ENCODE peak calls at places on chromosome 7, in five cellular contexts. B, N, M, A and L are unnamed samples.
A peak's percentile ranks its signal among the peaks of the same experiment; 100 is the strongest.

GRCh38 chr7:149285581-149285975 is 23.6 kb downstream of the ZNF783 start:
- DNase-seq in N (no peak), B (peak; percentile 13), A (peak; percentile 24), M (no peak), L (no peak)

GRCh38 chr7:143205560-143206293 is 16.1 kb upstream of the TAS2R40 start:
- DNase-seq in N (no peak), M (no peak), B (no peak), A (peak; percentile 39), L (peak; percentile 77)

GRCh38 chr7:55032069-55032699 is 13.4 kb downstream of the EGFR start:
- DNase-seq in M (no peak), A (no peak), N (no peak), B (no peak), L (no peak)

GRCh38 chr7:77631820-77632219 is 64.4 kb upstream of the RSBN1L start:
- DNase-seq in B (no peak), A (no peak), M (no peak), N (no peak), L (no peak)

GRCh38 chr7:133021196-133021595 is 60.7 kb downstream of the CHCHD3 start:
- DNase-seq in M (no peak), A (no peak), N (no peak), B (no peak), L (no peak)

GRCh38 chr7:2735744-2736143 is 47.7 kb downstream of the AMZ1 start:
- DNase-seq in N (no peak), B (no peak), A (peak; percentile 9), M (no peak), L (no peak)

GRCh38 chr7:1761097-1761496 is 91.0 kb downstream of the ELFN1 start:
- DNase-seq in M (no peak), B (no peak), A (no peak), N (no peak), L (no peak)

GRCh38 chr7:25665903-25666670 is 437.8 kb upstream of the NPVF start:
- DNase-seq in B (no peak), N (no peak), A (no peak), M (no peak), L (no peak)

GRCh38 chr7:118072893-118073674 is 110.9 kb upstream of the LSM8 start:
- DNase-seq in B (no peak), A (no peak), N (no peak), M (no peak), L (no peak)

GRCh38 chr7:107824858-107825257 is 21.8 kb upstream of the SLC26A3 start:
- DNase-seq in M (no peak), B (no peak), A (no peak), N (no peak), L (no peak)

GRCh38 chr7:118590107-118590506 is 365.6 kb downstream of the ANKRD7 start:
- DNase-seq in A (no peak), N (no peak), B (peak; percentile 9), M (no peak), L (no peak)

GRCh38 chr7:2446676-2447075 is 29.5 kb downstream of the GRIFIN start:
- DNase-seq in B (no peak), N (no peak), A (no peak), M (no peak), L (no peak)

GRCh38 chr7:26279405-26279804 is 12.3 kb upstream of the SNX10 start:
- DNase-seq in M (no peak), N (no peak), B (no peak), A (peak; percentile 12), L (no peak)

GRCh38 chr7:38000272-38000671 is 79.8 kb downstream of the EPDR1 start:
- DNase-seq in B (peak; percentile 38), N (no peak), A (no peak), M (no peak), L (no peak)

GRCh38 chr7:102974366-102975236 is 61.8 kb downstream of the LRRC17 start:
- DNase-seq in M (no peak), B (no peak), N (no peak), A (no peak), L (no peak)